ENCODE peak calls at places on chromosomes 7 and 10, in nine cellular contexts. T is AG04450; P is naive thymus-derived CD4-positive, alpha-beta T cell; D is RWPE2; U is RWPE1; L is heart right ventricle; G is iPS DF 6.9; A is upper lobe of right lung; O is spleen. N is an unnamed sample.

GRCh38 chr7:148445260-148446044 is 145.1 kb upstream of the C7orf33 start:
- DNase-seq in T (no peak), P (no peak), D (no peak), U (no peak), L (no peak), G (no peak), A (no peak), O (no peak), N (no peak)

GRCh38 chr7:80859272-80859970 is 59.4 kb downstream of the SEMA3C start:
- DNase-seq in T (no peak), P (no peak), D (no peak), U (peak), L (no peak), G (no peak), A (no peak), O (no peak), N (no peak)

GRCh38 chr10:132458595-132459251 is 61.7 kb downstream of the PWWP2B start:
- DNase-seq in T (no peak), P (peak), D (peak), U (peak), L (peak), G (no peak), A (peak), O (peak), N (peak)

GRCh38 chr10:36725581-36726520 is 399.5 kb upstream of the ANKRD30A start:
- DNase-seq in T (peak), P (no peak), D (peak), U (peak), L (no peak), G (peak), A (no peak), O (peak), N (no peak)

GRCh38 chr7:101119876-101120275 is 7.0 kb upstream of the SERPINE1 start:
- DNase-seq in T (no peak), P (no peak), D (no peak), U (no peak), L (no peak), G (no peak), A (no peak), O (no peak), N (no peak)

GRCh38 chr7:83921798-83922607 is 272.6 kb downstream of the SEMA3A start:
- DNase-seq in T (no peak), P (no peak), D (no peak), U (no peak), L (no peak), G (no peak), A (no peak), O (no peak), N (no peak)

GRCh38 chr10:70898687-70899086 is 10.3 kb upstream of the PCBD1 start:
- DNase-seq in T (no peak), P (no peak), D (no peak), U (no peak), L (no peak), G (no peak), A (no peak), O (no peak), N (no peak)

GRCh38 chr7:16989883-16990413 is 108.2 kb upstream of the AGR3 start:
- DNase-seq in T (peak), P (no peak), D (peak), U (peak), L (peak), G (no peak), A (peak), O (no peak), N (peak)

GRCh38 chr7:68564741-68565140 is 1033.5 kb upstream of the AUTS2 start:
- DNase-seq in T (no peak), P (no peak), D (no peak), U (no peak), L (no peak), G (no peak), A (no peak), O (no peak), N (no peak)

GRCh38 chr7:12092499-12093130 is 118.5 kb upstream of the TMEM106B start:
- DNase-seq in T (no peak), P (no peak), D (no peak), U (no peak), L (no peak), G (no peak), A (no peak), O (no peak), N (no peak)

GRCh38 chr7:66549466-66549865 is 79.2 kb upstream of the KCTD7 start:
- DNase-seq in T (no peak), P (no peak), D (no peak), U (no peak), L (no peak), G (no peak), A (peak), O (peak), N (no peak)

GRCh38 chr7:158949359-158949758 is 93.0 kb downstream of the DYNC2I1 start:
- DNase-seq in T (no peak), P (no peak), D (no peak), U (no peak), L (no peak), G (no peak), A (no peak), O (no peak), N (no peak)
- H3K27ac ChIP-seq in T (no peak), P (no peak), D (no peak), U (no peak), L (no peak), G (no peak), A (no peak), O (no peak), N (no peak)

GRCh38 chr10:6579904-6580278 is at the start of gene PRKCQ:
- DNase-seq in T (no peak), P (no peak), D (no peak), U (peak), L (no peak), G (no peak), A (no peak), O (no peak), N (peak)
- H3K27ac ChIP-seq in T (no peak), P (peak), D (peak), U (peak), L (no peak), G (no peak), A (peak), O (peak), N (peak)

GRCh38 chr10:45553155-45553554 is 119.4 kb downstream of the ZFAND4 start:
- DNase-seq in T (no peak), P (no peak), D (no peak), U (no peak), L (no peak), G (no peak), A (no peak), O (no peak), N (no peak)

GRCh38 chr10:45551387-45551786 is 121.2 kb downstream of the ZFAND4 start:
- DNase-seq in T (no peak), P (no peak), D (no peak), U (no peak), L (no peak), G (no peak), A (no peak), O (no peak), N (no peak)

GRCh38 chr10:45553613-45554012 is 119.0 kb downstream of the ZFAND4 start:
- DNase-seq in T (no peak), P (no peak), D (no peak), U (peak), L (no peak), G (no peak), A (no peak), O (no peak), N (no peak)

GRCh38 chr10:45552476-45552875 is 120.1 kb downstream of the ZFAND4 start:
- DNase-seq in T (no peak), P (no peak), D (no peak), U (no peak), L (no peak), G (no peak), A (no peak), O (no peak), N (no peak)

GRCh38 chr10:45550903-45551302 is 121.7 kb downstream of the ZFAND4 start:
- DNase-seq in T (no peak), P (no peak), D (no peak), U (no peak), L (no peak), G (no peak), A (no peak), O (no peak), N (no peak)
- H3K27ac ChIP-seq in T (no peak), P (no peak), D (no peak), U (no peak), L (no peak), G (no peak), A (no peak), O (no peak), N (no peak)

DNA sequence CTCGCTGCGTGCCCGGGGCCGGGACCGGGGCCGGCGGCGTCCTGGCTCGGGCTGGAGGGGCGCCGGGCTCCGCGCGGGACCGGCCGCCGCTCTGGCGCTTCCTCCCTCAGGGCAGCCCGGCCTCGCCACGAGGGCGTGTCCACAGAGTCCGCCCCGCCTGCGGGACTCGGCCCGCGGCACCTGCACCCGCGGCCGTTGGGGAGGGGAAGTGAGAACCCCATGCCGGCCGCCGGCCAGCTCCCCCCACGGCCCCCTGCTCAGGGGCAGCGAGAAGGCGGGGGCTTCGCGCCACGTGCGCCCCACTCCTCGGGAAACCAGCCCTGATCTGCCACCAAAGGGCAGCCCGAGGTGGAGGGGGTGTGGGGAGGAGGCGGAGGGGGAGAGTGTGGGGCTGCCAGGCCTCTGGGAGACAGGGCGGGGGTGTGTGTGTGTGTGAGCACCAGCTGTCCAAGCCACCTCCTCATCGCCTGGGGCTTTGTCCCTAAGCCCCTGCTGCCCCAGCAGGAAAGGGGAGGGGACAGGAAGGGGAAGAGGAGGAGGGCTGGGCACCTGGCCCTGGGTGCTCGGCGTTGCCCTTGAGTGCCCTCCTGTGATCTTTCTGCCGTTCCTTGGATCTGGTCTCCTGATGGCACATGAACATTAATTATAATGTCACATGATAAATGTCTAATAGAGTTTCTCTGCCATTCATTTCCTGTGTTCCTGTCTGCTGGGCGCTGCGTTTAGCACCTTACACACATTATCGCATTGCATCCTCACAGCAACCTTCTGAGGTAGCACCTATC is at the start of gene PIK3AP1:
- DNase-seq in T (no peak), P (peak), D (no peak), U (peak), L (peak), G (no peak), A (peak), O (peak), N (no peak)
- H3K27ac ChIP-seq in T (no peak), P (no peak), D (no peak), U (no peak), L (peak), G (no peak), A (peak), O (peak), N (peak)

DNA sequence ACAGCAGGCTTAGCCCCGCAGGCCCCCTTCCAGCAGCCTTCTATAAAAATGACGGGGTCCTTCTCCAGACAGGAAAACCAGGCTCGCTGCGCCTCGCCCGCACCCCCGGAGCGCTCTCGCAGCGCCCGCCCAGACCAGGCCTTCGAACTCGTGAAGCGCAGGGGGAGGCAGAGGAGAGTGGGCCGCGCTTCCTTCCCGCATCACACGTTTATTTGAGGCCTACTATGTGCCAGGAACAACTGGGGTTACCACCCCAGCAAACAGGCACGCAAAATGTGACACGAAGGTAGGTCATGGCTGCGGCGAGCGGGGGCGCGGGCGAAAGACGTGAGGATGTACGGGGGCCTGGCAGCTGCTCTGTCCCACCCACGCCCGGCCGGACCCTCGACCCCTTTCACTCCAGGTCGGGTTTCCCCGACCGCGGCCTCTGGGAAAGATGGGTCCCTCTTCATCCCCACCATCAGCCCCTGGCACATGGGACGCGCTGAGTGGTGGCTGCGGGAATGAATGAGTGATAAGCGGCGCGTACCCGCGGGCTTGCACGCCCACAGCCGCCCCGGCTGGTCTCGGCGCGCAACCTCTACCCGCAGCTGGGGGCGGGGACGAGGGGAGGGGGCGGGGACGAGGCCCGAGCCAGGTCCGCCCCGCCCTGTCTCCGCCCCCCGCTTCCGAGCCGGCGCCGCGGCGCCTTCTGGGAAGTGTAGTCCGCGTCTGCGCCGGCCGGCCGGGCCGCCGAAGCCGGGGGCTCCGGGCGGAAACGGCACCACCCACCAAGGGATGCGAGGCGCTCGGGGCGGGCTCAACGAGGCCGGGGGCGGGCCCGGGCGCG is 59.1 kb downstream of the ZNF467 start:
- DNase-seq in T (peak), P (peak), D (peak), U (peak), L (peak), G (no peak), A (peak), O (peak), N (peak)
- H3K27ac ChIP-seq in T (no peak), P (peak), D (peak), U (peak), L (peak), G (no peak), A (no peak), O (peak), N (peak)

GRCh38 chr7:106865130-106866115 is at the start of gene PIK3CG:
- DNase-seq in T (no peak), P (no peak), D (no peak), U (no peak), L (no peak), G (no peak), A (no peak), O (no peak), N (no peak)

GRCh38 chr7:106862317-106863183 is 2.5 kb upstream of the PIK3CG start:
- DNase-seq in T (peak), P (no peak), D (no peak), U (no peak), L (no peak), G (no peak), A (no peak), O (no peak), N (no peak)

GRCh38 chr7:106863216-106863997 is 1.7 kb upstream of the PIK3CG start:
- DNase-seq in T (no peak), P (no peak), D (no peak), U (no peak), L (no peak), G (no peak), A (no peak), O (no peak), N (no peak)

GRCh38 chr7:106866298-106867281 is 1.5 kb downstream of the PIK3CG start:
- DNase-seq in T (no peak), P (no peak), D (no peak), U (no peak), L (no peak), G (no peak), A (no peak), O (no peak), N (no peak)

DNA sequence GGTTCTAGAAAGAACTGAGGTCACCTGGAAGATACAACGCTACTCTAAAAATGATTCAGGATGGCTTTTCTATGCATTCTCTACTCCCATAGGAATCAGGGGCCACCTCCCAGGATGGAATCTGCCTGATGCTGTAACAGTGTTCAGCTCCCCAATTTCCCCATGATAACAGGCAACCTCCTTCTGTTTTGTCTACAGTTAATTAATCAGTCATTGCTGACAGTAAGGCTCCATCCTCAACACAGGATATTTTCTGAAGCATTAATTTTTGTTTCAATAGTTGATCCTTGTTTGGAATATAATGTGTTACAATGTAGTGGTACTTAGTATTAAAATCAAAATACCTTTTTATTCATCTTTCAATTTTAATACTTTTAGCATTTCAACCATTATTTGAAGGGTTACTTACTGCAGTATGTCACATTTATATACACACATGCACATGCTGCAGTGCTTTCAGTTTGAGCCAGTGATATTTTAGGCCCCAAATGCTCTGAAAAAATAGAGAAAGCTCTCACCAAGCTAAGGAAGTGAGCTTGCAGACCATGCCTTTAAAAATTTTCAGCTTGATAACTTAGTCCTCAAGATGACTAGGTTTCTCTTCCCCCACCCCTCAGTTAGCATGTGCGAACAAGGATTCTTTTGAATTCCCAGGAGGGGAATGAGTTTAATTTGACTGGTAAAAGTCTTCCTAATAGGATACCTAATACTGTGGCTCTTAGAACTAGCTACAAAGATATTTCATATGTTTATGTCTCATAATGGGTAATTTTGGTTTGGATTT is 592 bp upstream of the PIK3CG start:
- DNase-seq in T (no peak), P (no peak), D (no peak), U (no peak), L (no peak), G (no peak), A (no peak), O (no peak), N (no peak)
- H3K27ac ChIP-seq in T (no peak), P (peak), D (no peak), U (no peak), L (peak), G (no peak), A (peak), O (peak), N (no peak)

DNA sequence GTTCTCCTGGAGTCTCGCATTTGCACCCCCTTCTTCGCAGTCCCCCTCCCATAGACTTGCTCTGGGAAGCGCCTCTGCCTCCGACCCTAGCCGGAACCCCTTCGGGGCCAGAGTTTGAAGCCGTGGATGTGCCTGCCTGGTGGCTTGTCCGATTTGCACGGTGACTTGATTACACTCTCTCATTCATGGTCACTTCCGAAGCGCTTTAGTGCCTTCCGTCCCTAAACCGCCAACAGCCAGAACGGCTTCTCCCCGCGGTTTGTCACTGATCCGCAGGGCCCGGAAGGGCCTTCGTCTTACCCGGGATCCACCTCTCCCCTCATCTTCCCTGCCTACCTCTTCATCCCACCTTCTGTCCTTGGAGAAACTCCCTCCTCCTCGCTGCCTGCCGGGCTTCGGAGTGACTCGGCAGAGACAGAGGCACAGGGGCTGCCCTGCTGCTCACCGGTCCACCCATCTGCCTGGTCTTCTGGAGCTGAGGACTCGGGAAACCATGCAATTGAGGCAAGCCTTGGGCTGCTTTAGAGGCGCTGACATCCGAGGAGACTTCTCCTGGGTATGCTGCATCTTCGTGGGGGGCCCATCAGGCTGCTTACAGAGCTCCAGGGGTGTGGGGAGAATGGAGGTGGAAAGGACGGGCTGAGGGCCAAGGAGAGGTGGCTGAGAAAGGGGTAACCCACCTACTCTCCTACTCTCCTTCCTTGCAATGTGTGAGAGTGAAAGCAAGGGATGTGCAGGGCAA is 847 bp upstream of the HOXA11 start:
- DNase-seq in T (no peak), P (peak), D (peak), U (no peak), L (no peak), G (no peak), A (peak), O (peak), N (no peak)
- H3K27ac ChIP-seq in T (no peak), P (no peak), D (peak), U (peak), L (no peak), G (no peak), A (no peak), O (no peak), N (no peak)